ENCODE peak calls at places on chromosome 11, in ten cellular contexts. B is A549, M is HL-60, C is cardiac fibroblast, X is SK-N-SH, I is adrenal gland, P is AG09319, J is astrocyte of the spinal cord, K is fibroblast of mammary gland, W is cardiac muscle cell. A is an unnamed sample.

GRCh38 chr11:74636633-74637184 is 44.3 kb downstream of the POLD3 start:
- DNase-seq in X (no peak), P (peak), M (peak), W (peak), B (peak), J (peak), I (no peak), K (peak), C (peak), A (peak)

GRCh38 chr11:33172996-33173395 is 11.7 kb upstream of the CSTF3 start:
- DNase-seq in X (no peak), K (peak), C (peak), B (no peak), P (no peak), M (no peak), J (no peak), W (peak), I (peak), A (no peak)

GRCh38 chr11:114162719-114163123 is 103.2 kb downstream of the ZBTB16 start:
- DNase-seq in J (peak), M (no peak), C (peak), I (peak), K (peak), B (peak), X (peak), P (peak), W (peak), A (peak)

GRCh38 chr11:33891714-33892327 is at the start of gene LMO2:
- DNase-seq in M (peak), C (no peak), P (no peak), X (no peak), B (no peak), W (no peak), K (no peak), I (no peak), J (no peak), A (no peak)

GRCh38 chr11:130546901-130547694 is 98.7 kb downstream of the ADAMTS15 start:
- DNase-seq in M (no peak), K (no peak), B (no peak), P (no peak), J (no peak), X (no peak), C (no peak), I (no peak), W (no peak), A (no peak)

GRCh38 chr11:71286701-71287643 is 34.6 kb upstream of the SHANK2 start:
- DNase-seq in X (peak), B (no peak), K (peak), C (peak), I (peak), W (peak), P (peak), J (peak), M (no peak), A (peak)

GRCh38 chr11:132357811-132358572 is 987.6 kb downstream of the NTM start:
- DNase-seq in J (no peak), W (no peak), C (no peak), P (no peak), M (no peak), I (no peak), X (no peak), K (no peak), B (no peak), A (no peak)

GRCh38 chr11:125164091-125164421 is 495 bp upstream of the PKNOX2 start:
- DNase-seq in X (no peak), B (no peak), W (no peak), P (no peak), C (no peak), K (no peak), J (no peak), I (no peak), M (no peak), A (no peak)

GRCh38 chr11:125443767-125444311 is 52.2 kb downstream of the FEZ1 start:
- DNase-seq in P (no peak), M (no peak), B (no peak), W (no peak), C (no peak), X (no peak), I (no peak), K (no peak), J (no peak), A (no peak)

GRCh38 chr11:117180020-117180419 is 1.5 kb downstream of the SIDT2 start:
- DNase-seq in B (no peak), P (no peak), X (peak), W (peak), J (no peak), K (no peak), I (no peak), M (no peak), C (peak), A (no peak)

GRCh38 chr11:33897761-33898403 is 6.0 kb upstream of the LMO2 start:
- DNase-seq in K (no peak), C (no peak), M (no peak), J (no peak), B (no peak), W (no peak), P (no peak), X (no peak), I (no peak), A (no peak)

GRCh38 chr11:134358853-134359490 is 27.2 kb downstream of the GLB1L2 start:
- DNase-seq in P (no peak), C (no peak), J (no peak), K (no peak), X (no peak), I (no peak), B (no peak), M (no peak), W (no peak), A (no peak)

GRCh38 chr11:77381749-77382693 is 80.5 kb upstream of the GDPD4 start:
- DNase-seq in X (no peak), P (peak), C (peak), K (peak), W (peak), B (no peak), J (peak), I (no peak), M (no peak), A (peak)

GRCh38 chr11:47152126-47152952 is 24.3 kb downstream of the ARFGAP2 start:
- DNase-seq in W (no peak), X (no peak), C (no peak), P (no peak), K (no peak), I (no peak), B (no peak), M (no peak), J (no peak), A (no peak)

GRCh38 chr11:13415201-13415600 is 47.8 kb downstream of the BTBD10 start:
- DNase-seq in B (no peak), K (peak), P (no peak), M (no peak), I (no peak), C (no peak), J (no peak), X (no peak), W (no peak), A (no peak)

GRCh38 chr11:2519879-2520735 is 75.3 kb downstream of the KCNQ1 start:
- DNase-seq in X (peak), P (no peak), W (no peak), J (no peak), C (no peak), K (no peak), M (no peak), I (peak), B (no peak), A (no peak)

GRCh38 chr11:76265771-76266241 is 59.5 kb upstream of the WNT11 start:
- DNase-seq in P (no peak), X (no peak), J (no peak), W (peak), K (peak), M (no peak), I (peak), C (peak), B (no peak), A (no peak)

GRCh38 chr11:70606248-70606950 is 208.1 kb downstream of the CTTN start:
- DNase-seq in K (no peak), P (no peak), B (no peak), M (no peak), W (no peak), I (no peak), X (no peak), C (no peak), J (no peak), A (no peak)

GRCh38 chr11:27830206-27830605 is 130.0 kb upstream of the BDNF start:
- DNase-seq in B (no peak), J (no peak), P (no peak), C (no peak), M (no peak), W (no peak), K (peak), X (no peak), I (no peak), A (no peak)

GRCh38 chr11:130427581-130428211 is 713 bp downstream of the ADAMTS8 start:
- DNase-seq in B (no peak), X (peak), W (no peak), J (no peak), M (no peak), K (no peak), I (no peak), P (no peak), C (no peak), A (no peak)

GRCh38 chr11:21556936-21557335 is 635.9 kb upstream of the ANO5 start:
- DNase-seq in P (no peak), M (no peak), X (peak), I (no peak), C (no peak), K (no peak), W (no peak), B (no peak), J (no peak), A (no peak)

GRCh38 chr11:8092587-8093424 is 11.8 kb downstream of the TUB start:
- DNase-seq in W (peak), M (peak), X (peak), I (peak), J (peak), B (peak), C (peak), K (peak), P (peak), A (no peak)

GRCh38 chr11:35615911-35616900 is 2.1 kb upstream of the FJX1 start:
- DNase-seq in W (peak), I (no peak), C (peak), X (peak), B (peak), M (no peak), K (peak), J (peak), P (no peak), A (no peak)

GRCh38 chr11:74312321-74312720 is 881 bp upstream of the P4HA3 start:
- DNase-seq in C (no peak), W (no peak), X (no peak), K (peak), B (no peak), M (peak), I (no peak), J (no peak), P (no peak), A (no peak)

GRCh38 chr11:126233391-126233790 is 21.8 kb downstream of the FAM118B start:
- DNase-seq in M (no peak), X (no peak), P (no peak), W (no peak), J (no peak), C (no peak), I (no peak), B (no peak), K (peak), A (no peak)

GRCh38 chr11:65604258-65604657 is 8.7 kb upstream of the KCNK7 start:
- DNase-seq in W (no peak), X (no peak), C (no peak), M (no peak), K (no peak), I (no peak), J (no peak), P (no peak), B (no peak), A (no peak)

GRCh38 chr11:65609236-65609635 is 4.8 kb downstream of the MAP3K11 start:
- DNase-seq in C (peak), I (no peak), K (peak), B (no peak), X (no peak), J (peak), M (no peak), P (no peak), W (peak), A (no peak)

GRCh38 chr11:65609711-65610110 is 4.3 kb downstream of the MAP3K11 start:
- DNase-seq in M (no peak), X (no peak), B (no peak), I (no peak), P (no peak), J (no peak), W (no peak), C (no peak), K (no peak), A (no peak)

GRCh38 chr11:65607614-65608426 is 6.2 kb downstream of the MAP3K11 start:
- DNase-seq in J (no peak), B (no peak), K (no peak), M (no peak), C (no peak), W (no peak), I (no peak), P (no peak), X (no peak), A (no peak)

GRCh38 chr11:65606876-65607613 is 7.0 kb downstream of the MAP3K11 start:
- DNase-seq in J (peak), W (peak), B (peak), C (peak), M (no peak), P (peak), X (peak), K (peak), I (peak), A (peak)
- TF ChIP-seq CTCF in J (no peak), W (no peak), B (no peak), C (no peak), M (no peak), P (no peak), X (no peak), K (no peak), I (no peak), A (no peak)

DNA sequence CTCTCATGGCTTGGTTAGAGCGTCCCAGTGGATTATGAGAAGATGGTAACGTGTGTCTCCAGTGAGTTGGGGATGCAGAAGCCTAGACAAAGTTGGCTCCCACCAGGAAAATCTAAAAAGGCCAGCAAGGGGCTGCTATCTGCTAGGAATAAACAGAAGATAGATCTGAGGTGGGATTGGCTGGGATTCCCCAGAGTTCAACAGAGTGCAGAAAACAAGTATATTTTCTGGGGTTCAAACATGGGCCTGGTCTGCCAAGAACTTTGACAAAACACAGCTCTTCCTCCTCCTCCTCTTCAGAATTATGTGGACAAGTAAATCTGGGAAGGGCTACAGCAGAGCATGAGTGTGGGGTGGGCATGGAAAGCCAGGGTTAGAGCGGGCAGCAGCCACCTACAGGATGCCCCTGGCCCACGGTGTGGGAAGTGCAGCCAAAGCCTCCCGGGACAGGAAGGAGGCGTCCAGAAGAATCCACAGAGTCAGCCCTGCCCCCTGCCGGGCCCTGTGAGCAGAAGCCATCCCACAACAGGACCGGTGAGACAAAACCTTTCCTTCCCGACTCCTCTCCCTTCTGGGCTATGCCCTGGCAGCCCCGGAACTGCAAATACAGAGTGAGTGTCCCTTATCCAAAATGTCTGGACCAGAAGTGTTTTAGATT is 67.1 kb downstream of the CD82 start:
- DNase-seq in M (no peak), J (no peak), I (peak), K (peak), C (peak), B (peak), P (no peak), X (no peak), W (peak), A (no peak)
- TF ChIP-seq CTCF in M (peak), J (peak), I (peak), K (peak), C (peak), B (peak), P (peak), X (no peak), W (peak), A (peak)

GRCh38 chr11:63920870-63921417 is 4.0 kb upstream of the RCOR2 start:
- DNase-seq in W (no peak), P (no peak), I (no peak), X (no peak), C (no peak), B (no peak), J (no peak), K (no peak), M (no peak), A (no peak)
- TF ChIP-seq CTCF in W (peak), P (peak), I (peak), X (peak), C (peak), B (peak), J (peak), K (peak), M (no peak), A (peak)

DNA sequence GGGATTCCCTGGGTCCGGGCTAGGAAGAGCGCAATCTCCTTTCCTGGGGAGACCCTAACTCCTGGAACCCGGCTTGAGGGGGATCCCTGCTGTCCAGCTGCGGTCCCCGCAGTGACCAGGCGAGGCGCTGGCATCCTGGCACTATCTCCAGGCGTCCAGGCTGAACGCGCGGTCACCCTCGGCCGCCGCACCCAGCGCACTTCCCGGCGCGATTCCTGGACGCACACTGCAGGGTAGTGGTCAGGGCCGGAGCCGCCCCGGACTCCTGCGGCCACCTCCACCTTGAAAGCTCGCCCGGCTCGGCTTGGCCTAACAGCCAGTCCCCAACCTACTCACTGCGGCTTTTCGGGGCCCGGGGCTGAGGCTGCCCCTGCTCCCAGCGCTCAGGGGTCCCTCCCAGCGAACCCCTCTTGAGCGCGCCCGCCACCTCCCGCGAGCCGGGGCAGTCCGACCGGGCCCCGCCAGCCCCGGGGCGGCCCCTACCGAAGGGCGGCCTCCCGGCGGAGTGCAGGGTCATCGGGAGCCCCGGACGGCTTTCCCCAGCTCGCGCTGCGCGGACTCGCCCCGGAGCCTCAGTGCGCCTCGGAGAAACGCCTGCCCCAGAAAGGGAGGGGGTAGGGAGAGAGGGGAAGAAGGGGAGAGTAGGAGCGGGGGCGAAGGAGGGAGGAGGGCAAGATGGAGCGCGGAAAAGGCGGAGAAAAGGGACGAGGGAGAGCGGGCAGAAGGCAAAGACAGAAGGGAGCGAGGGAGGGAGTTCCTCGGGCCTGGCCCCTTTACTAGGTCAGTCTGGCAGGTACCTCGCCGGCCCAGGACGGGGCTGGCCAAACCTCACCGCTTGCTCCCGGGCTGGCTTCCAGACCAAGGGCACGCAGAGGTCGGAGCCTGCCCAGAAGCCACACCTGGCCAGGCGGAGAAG is 1.0 kb downstream of the POU2AF3 start:
- DNase-seq in W (peak), M (no peak), B (peak), I (peak), J (peak), P (no peak), X (peak), C (peak), K (peak), A (no peak)
- TF ChIP-seq CTCF in W (peak), M (no peak), B (peak), I (peak), J (peak), P (peak), X (peak), C (peak), K (peak), A (peak)

A was measured in AG09309.